ENCODE peak calls at places on chromosomes 1 and 21, in five cellular contexts. C is IMR-90; T is esophagus squamous epithelium; Q is HCT116; B is effector memory CD4-positive, alpha-beta T cell. A is an unnamed sample.
A peak's percentile ranks its signal among the peaks of the same experiment; 100 is the strongest.

GRCh38 chr1:25996966-25997758 is 701 bp downstream of the PAFAH2 start:
- DNase-seq in C (peak; percentile 71), T (no peak), Q (no peak), B (no peak), A (no peak)

GRCh38 chr21:34580181-34580700 is 34.7 kb downstream of the RCAN1 start:
- DNase-seq in C (no peak), T (no peak), Q (no peak), B (no peak), A (no peak)

GRCh38 chr21:35904995-35905972 is 155.0 kb downstream of the SETD4 start:
- DNase-seq in C (no peak), T (no peak), Q (no peak), B (no peak), A (no peak)

GRCh38 chr1:11802616-11802972 is 3.2 kb downstream of the MTHFR start:
- DNase-seq in C (peak; percentile 7), T (no peak), Q (no peak), B (no peak), A (no peak)

GRCh38 chr21:25863031-25863430 is 128.3 kb downstream of the GABPA start:
- DNase-seq in C (no peak), T (no peak), Q (no peak), B (no peak), A (no peak)

GRCh38 chr1:157460381-157460780 is 91.9 kb downstream of the FCRL5 start:
- DNase-seq in C (no peak), T (no peak), Q (no peak), B (no peak), A (no peak)

GRCh38 chr1:179369751-179370341 is 4.1 kb downstream of the AXDND1 start:
- DNase-seq in C (peak; percentile 77), T (no peak), Q (peak; percentile 57), B (peak; percentile 13), A (peak; percentile 37)

GRCh38 chr1:183126528-183126927 is 59.5 kb upstream of the LAMC2 start:
- DNase-seq in C (peak; percentile 82), T (no peak), Q (no peak), B (no peak), A (no peak)

GRCh38 chr1:93180723-93181613 is at the start of gene CCDC18:
- DNase-seq in C (peak; percentile 44), T (no peak), Q (peak; percentile 36), B (peak; percentile 61), A (no peak)

GRCh38 chr1:234610061-234610581 is at the start of gene IRF2BP2:
- DNase-seq in C (peak; percentile 80), T (no peak), Q (peak; percentile 63), B (peak; percentile 73), A (peak; percentile 89)

GRCh38 chr1:94094466-94095111 is 26.4 kb downstream of the ABCA4 start:
- DNase-seq in C (peak; percentile 78), T (no peak), Q (no peak), B (no peak), A (no peak)

DNA sequence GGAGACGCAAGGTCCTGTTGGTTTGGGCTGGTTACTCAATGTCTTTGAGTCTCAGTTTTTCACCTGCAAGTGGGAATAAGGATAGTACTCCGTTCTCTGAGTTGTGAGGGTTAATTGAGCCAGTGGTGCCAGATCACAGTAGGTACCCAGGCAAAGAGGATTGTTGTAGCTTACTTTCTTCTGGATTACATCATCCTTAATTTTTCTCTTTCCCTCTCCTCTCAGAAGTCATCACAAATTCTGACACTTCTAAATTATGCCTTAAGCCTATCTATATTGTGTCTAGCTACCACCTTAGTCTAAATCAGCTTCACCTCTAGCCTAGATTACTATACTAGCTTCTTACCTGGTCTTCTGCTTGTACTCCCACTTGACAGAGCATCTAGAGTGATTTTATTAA is 149.5 kb downstream of the ROR1 start:
- DNase-seq in C (no peak), T (no peak), Q (no peak), B (no peak), A (no peak)
- H3K4me1 ChIP-seq in C (peaks cover 9% of the 10 kb centered on the region), T (no peaks in the 10 kb centered on the region), Q (no peaks in the 10 kb centered on the region), B (no peaks in the 10 kb centered on the region), A (no peaks in the 10 kb centered on the region)

DNA sequence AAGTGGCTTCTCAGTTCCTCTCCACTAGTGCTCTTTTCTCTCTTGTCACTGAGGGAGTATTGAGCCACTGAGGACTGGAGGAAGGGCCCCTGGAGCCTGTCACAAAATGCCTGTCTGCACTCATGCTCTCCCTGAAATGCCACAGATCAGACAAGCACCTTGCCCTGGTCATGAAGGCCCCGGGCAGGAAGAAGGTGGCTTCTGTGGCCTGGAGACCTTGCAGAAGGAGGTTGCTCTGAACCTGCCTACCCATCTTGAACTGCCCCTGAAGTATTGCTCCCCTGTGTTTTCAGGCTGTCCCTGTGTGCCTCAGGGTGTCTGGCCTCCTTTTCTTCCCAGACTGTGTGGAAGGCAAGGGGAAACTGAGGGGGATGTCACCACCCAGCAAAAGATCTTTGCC is 3.1 kb downstream of the PKP1 start:
- DNase-seq in C (no peak), T (no peak), Q (no peak), B (no peak), A (no peak)
- H3K4me3 ChIP-seq in C (no peak overlapping the region), T (peak overlapping the region; percentile 54), Q (no peak overlapping the region), B (no peak overlapping the region), A (no peak overlapping the region)

GRCh38 chr21:46065215-46065992 is 32.5 kb upstream of the COL6A2 start:
- DNase-seq in C (peak; percentile 76), T (no peak), Q (no peak), B (no peak), A (no peak)
- H3K27ac ChIP-seq in C (peak overlapping the region; percentile 95), T (peak overlapping the region; percentile 74), Q (no peak overlapping the region), B (no peak overlapping the region), A (no peak overlapping the region)

GRCh38 chr1:248816042-248816851 is 9.5 kb downstream of the SH3BP5L start:
- DNase-seq in C (no peak), T (no peak), Q (no peak), B (no peak), A (no peak)

GRCh38 chr1:248812736-248813425 is 12.8 kb downstream of the SH3BP5L start:
- DNase-seq in C (no peak), T (no peak), Q (no peak), B (no peak), A (no peak)

GRCh38 chr1:248813546-248813945 is 12.2 kb downstream of the SH3BP5L start:
- DNase-seq in C (no peak), T (no peak), Q (no peak), B (no peak), A (no peak)

GRCh38 chr1:248815407-248816034 is 10.2 kb downstream of the SH3BP5L start:
- DNase-seq in C (no peak), T (no peak), Q (no peak), B (no peak), A (no peak)

GRCh38 chr1:248814351-248814750 is 11.4 kb downstream of the SH3BP5L start:
- DNase-seq in C (no peak), T (no peak), Q (no peak), B (no peak), A (no peak)
- H3K4me1 ChIP-seq in C (peaks cover 3% of the 10 kb centered on the region), T (peaks cover 14% of the 10 kb centered on the region), Q (no peaks in the 10 kb centered on the region), B (peaks cover 22% of the 10 kb centered on the region), A (peaks cover 41% of the 10 kb centered on the region)

GRCh38 chr21:41112740-41113692 is 54.9 kb upstream of the BACE2 start:
- DNase-seq in C (peak; percentile 79), T (no peak), Q (no peak), B (no peak), A (peak; percentile 32)
- H3K4me3 ChIP-seq in C (no peak overlapping the region), T (no peak overlapping the region), Q (no peak overlapping the region), B (peak overlapping the region; percentile 38), A (peak overlapping the region; percentile 44)

DNA sequence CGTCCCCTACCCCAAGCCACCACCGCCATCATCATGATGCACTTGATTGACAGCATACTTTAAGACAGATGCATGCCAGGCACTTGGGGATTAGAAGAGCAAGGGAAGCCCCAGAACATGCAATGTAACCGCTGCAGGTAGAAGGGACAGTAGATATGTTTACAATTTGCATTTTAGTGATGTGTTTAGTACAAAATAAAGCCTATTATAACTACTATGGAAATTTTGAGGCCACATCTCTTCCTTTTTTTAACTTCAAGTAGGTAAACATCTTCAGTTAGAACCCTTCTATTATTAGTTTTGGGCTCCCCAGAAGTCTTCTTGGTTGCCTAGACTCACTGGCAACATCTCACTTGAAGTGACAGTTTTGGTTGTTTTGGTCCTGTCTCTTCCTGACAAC is 25.3 kb downstream of the CR1L start:
- DNase-seq in C (no peak), T (no peak), Q (no peak), B (no peak), A (no peak)
- H3K27ac ChIP-seq in C (no peak overlapping the region), T (no peak overlapping the region), Q (no peak overlapping the region), B (no peak overlapping the region), A (no peak overlapping the region)

DNA sequence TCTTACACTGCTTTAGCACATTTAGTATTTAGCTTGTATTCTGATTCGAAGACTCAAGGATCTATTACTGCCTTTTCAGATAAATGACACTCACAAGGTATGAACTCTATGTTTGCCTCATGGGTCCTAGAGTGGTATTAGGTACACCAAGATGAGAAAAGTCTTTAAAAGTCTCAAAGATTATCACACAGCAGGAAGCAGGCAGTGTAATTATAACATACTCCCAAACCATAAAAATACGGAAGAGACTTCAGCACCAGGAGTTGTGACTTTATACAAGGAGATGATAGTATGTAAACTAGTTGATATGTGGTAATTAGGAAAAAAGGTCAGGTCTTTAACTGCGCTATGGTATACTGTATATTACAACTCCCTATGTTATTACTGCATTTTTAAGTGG is 11.2 kb upstream of the RCSD1 start:
- DNase-seq in C (no peak), T (no peak), Q (no peak), B (no peak), A (no peak)
- H3K4me1 ChIP-seq in C (peaks cover 4% of the 10 kb centered on the region), T (peaks cover 10% of the 10 kb centered on the region), Q (no peaks in the 10 kb centered on the region), B (peaks cover 26% of the 10 kb centered on the region), A (peaks cover 16% of the 10 kb centered on the region)

DNA sequence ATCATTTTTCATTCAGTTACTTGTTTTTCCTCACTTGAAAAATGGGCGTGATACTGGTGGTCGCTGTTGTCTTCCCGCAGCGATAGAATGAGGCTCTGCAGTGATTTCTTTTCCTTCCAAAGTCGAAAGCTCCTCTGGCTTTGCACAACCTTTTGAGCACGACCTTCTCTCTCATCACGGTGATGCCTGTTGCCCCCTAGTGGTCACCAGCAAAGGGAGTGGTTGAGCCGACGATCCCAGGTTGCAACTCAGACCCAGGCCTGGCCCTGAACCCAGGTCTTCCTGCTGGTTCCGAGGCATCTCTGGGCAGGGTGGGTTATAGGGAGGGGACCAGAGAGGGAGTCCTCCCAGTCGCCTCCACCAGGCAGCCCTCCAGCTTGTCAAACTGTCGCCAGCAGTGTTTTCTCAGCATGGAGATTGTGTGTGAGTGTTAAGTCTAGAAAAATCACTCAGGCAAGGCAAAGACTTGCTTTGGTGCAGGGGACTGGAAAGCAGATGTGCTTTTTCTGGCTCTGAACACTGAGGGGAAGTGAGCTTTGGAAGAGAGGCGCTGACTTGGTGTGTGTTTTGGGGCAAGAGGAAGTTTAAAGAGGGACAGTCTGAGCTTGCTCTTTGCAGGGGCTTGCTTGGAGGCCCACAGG is 285.3 kb downstream of the CAMTA1 start:
- DNase-seq in C (peak; percentile 72), T (no peak), Q (peak; percentile 18), B (peak; percentile 21), A (peak; percentile 48)
- H3K4me3 ChIP-seq in C (peak overlapping the region; percentile 19), T (no peak overlapping the region), Q (no peak overlapping the region), B (no peak overlapping the region), A (no peak overlapping the region)

DNA sequence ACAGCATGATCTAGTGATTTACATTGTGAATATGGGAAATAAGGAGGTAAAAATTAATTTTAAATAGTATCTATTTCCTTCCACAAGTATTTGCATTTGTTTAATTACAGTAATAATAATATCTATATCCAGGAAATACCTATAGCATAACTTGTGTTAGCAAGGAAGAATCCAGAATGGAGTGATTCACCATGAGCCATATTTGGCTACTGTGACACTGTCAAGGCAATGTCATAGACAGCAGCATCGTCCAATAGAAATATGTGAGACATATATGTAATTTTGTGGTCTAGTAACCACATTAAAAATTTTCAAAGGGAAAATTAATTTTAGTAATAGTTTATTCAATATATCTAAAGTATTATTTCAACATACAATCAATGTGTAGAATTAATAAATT is 22.1 kb downstream of the CNST start:
- DNase-seq in C (peak; percentile 88), T (no peak), Q (no peak), B (no peak), A (no peak)
- H3K27ac ChIP-seq in C (peak overlapping the region; percentile 63), T (peak overlapping the region; percentile 75), Q (no peak overlapping the region), B (no peak overlapping the region), A (no peak overlapping the region)